ENCODE peak calls at places on chromosomes 11 and 22, in six cellular contexts. K is stimulated activated CD4-positive, alpha-beta T cell treated with anti-CD3 and anti-CD28 coated beads, Interleukin-2, amount 100 ng/mL, for 48 hours; M is mucosa of descending colon; T is left ventricle myocardium inferior; G is NCI-H2081; V is AG08395. X is an unnamed sample.

GRCh38 chr11:122267602-122268001 is 151.6 kb upstream of the BLID start:
- DNase-seq in K (no peak), M (no peak), T (no peak), G (no peak), V (peak; percentile 80), X (no peak)

GRCh38 chr11:10943968-10944367 is 86.1 kb upstream of the ZBED5 start:
- DNase-seq in K (no peak), M (no peak), T (no peak), G (no peak), V (peak; percentile 51), X (no peak)

GRCh38 chr11:61345170-61345610 is 12.2 kb downstream of the TKFC start:
- DNase-seq in K (no peak), M (no peak), T (no peak), G (no peak), V (peak; percentile 47), X (no peak)

GRCh38 chr11:29333993-29334780 is 682.6 kb downstream of the KCNA4 start:
- DNase-seq in K (no peak), M (no peak), T (no peak), G (peak; percentile 13), V (peak; percentile 61), X (no peak)

GRCh38 chr22:31488988-31489617 is 539 bp downstream of the EIF4ENIF1 start:
- DNase-seq in K (no peak), M (peak; percentile 68), T (peak; percentile 36), G (peak; percentile 1), V (peak; percentile 48), X (peak; percentile 29)

GRCh38 chr11:69044111-69045013 is 4.4 kb upstream of the TPCN2 start:
- DNase-seq in K (no peak), M (peak; percentile 62), T (peak; percentile 78), G (no peak), V (peak; percentile 85), X (no peak)

GRCh38 chr11:45411221-45411946 is 125.2 kb upstream of the SYT13 start:
- DNase-seq in K (no peak), M (no peak), T (no peak), G (no peak), V (peak; percentile 43), X (no peak)

GRCh38 chr11:57339305-57339704 is 1.2 kb downstream of the P2RX3 start:
- DNase-seq in K (no peak), M (no peak), T (no peak), G (no peak), V (no peak), X (no peak)

GRCh38 chr22:46390652-46391301 is 55.3 kb downstream of the TRMU start:
- DNase-seq in K (no peak), M (peak; percentile 56), T (peak; percentile 61), G (peak; percentile 4), V (peak; percentile 89), X (no peak)

GRCh38 chr22:47157093-47157420 is 394.6 kb downstream of the TBC1D22A start:
- DNase-seq in K (no peak), M (no peak), T (no peak), G (no peak), V (no peak), X (no peak)

GRCh38 chr11:73963861-73964260 is 13.0 kb downstream of the DNAJB13 start:
- DNase-seq in K (no peak), M (no peak), T (no peak), G (no peak), V (no peak), X (no peak)

GRCh38 chr22:27620367-27621154 is 181.0 kb downstream of the MN1 start:
- DNase-seq in K (no peak), M (no peak), T (no peak), G (no peak), V (no peak), X (no peak)

GRCh38 chr11:2945757-2946287 is 16.6 kb upstream of the PHLDA2 start:
- DNase-seq in K (no peak), M (no peak), T (no peak), G (no peak), V (no peak), X (no peak)

GRCh38 chr11:119148855-119149370 is at the start of gene ABCG4:
- DNase-seq in K (no peak), M (no peak), T (peak; percentile 27), G (peak; percentile 17), V (peak; percentile 18), X (peak; percentile 9)

GRCh38 chr11:31375866-31376265 is 6.2 kb downstream of the DNAJC24 start:
- DNase-seq in K (no peak), M (no peak), T (no peak), G (no peak), V (no peak), X (no peak)

GRCh38 chr22:35227248-35227647 is 30.0 kb upstream of the HMGXB4 start:
- DNase-seq in K (no peak), M (no peak), T (no peak), G (no peak), V (no peak), X (no peak)

GRCh38 chr11:12274558-12275197 is 102.7 kb upstream of the PARVA start:
- DNase-seq in K (no peak), M (no peak), T (no peak), G (no peak), V (no peak), X (no peak)

GRCh38 chr11:111937859-111938258 is 716 bp downstream of the DIXDC1 start:
- DNase-seq in K (no peak), M (no peak), T (no peak), G (no peak), V (no peak), X (no peak)

X was measured in activated T-helper 9 cell treated with anti-CD3 and anti-CD28 coated beads, Interleukin-2, amount 50 U/mL, for 16 hours.